ENCODE peak calls at places on chromosomes 7 and 10, in seven cellular contexts. W, X, D, E, H, I and C are unnamed samples.

GRCh38 chr7:2843711-2844152 is 376 bp downstream of the GNA12 start:
- DNase-seq in W (peak), H (peak), X (peak), I (peak), D (peak), E (peak), C (no peak)

GRCh38 chr7:124720195-124720594 is 45.4 kb downstream of the GPR37 start:
- DNase-seq in X (no peak), E (no peak), H (no peak), D (peak), W (no peak), I (no peak), C (no peak)

GRCh38 chr7:31098606-31099360 is 46.7 kb downstream of the ADCYAP1R1 start:
- DNase-seq in I (no peak), W (no peak), X (no peak), H (no peak), E (no peak), D (no peak), C (no peak)

GRCh38 chr7:129825005-129825553 is 127.7 kb downstream of the UBE2H start:
- DNase-seq in W (peak), D (peak), H (peak), X (peak), I (peak), E (peak), C (peak)

GRCh38 chr10:25047902-25048301 is 31.5 kb downstream of the THNSL1 start:
- DNase-seq in X (no peak), E (no peak), H (no peak), D (no peak), I (no peak), W (no peak), C (no peak)

GRCh38 chr7:44646176-44646920 is 39.9 kb downstream of the OGDH start:
- DNase-seq in I (no peak), H (no peak), X (no peak), E (no peak), D (no peak), W (no peak), C (no peak)

GRCh38 chr10:22713853-22714523 is 390 bp downstream of the PIP4K2A start:
- DNase-seq in E (no peak), X (no peak), D (peak), H (peak), W (peak), I (peak), C (no peak)

GRCh38 chr10:28986117-28986792 is 302.6 kb upstream of the LYZL1 start:
- DNase-seq in D (no peak), X (no peak), I (no peak), E (no peak), H (no peak), W (no peak), C (no peak)

GRCh38 chr7:119664601-119665000 is 608.4 kb upstream of the KCND2 start:
- DNase-seq in W (no peak), X (no peak), E (no peak), D (no peak), H (no peak), I (no peak), C (no peak)

GRCh38 chr10:29266641-29267040 is 22.2 kb upstream of the LYZL1 start:
- DNase-seq in W (no peak), H (no peak), D (no peak), E (no peak), I (no peak), X (peak), C (no peak)

GRCh38 chr7:138889566-138889965 is 91.6 kb upstream of the ATP6V0A4 start:
- DNase-seq in W (no peak), E (no peak), D (no peak), I (no peak), H (no peak), X (no peak), C (no peak)

GRCh38 chr10:93235686-93236085 is 162.0 kb downstream of the CYP26A1 start:
- DNase-seq in D (no peak), H (peak), X (no peak), I (no peak), W (no peak), E (no peak), C (no peak)

GRCh38 chr7:36021917-36022550 is 131.0 kb upstream of the EEPD1 start:
- DNase-seq in I (no peak), D (no peak), W (no peak), H (no peak), X (peak), E (no peak), C (no peak)